ENCODE peak calls at places on chromosome 1, in nine cellular contexts. Z, D, V, N, T, F, J, X and E are unnamed samples.

GRCh38 chr1:90709535-90709934 is 7.6 kb downstream of the BARHL2 start:
- DNase-seq in Z (no peak), D (no peak), V (no peak), N (no peak), T (no peak), F (no peak), J (no peak), X (no peak), E (no peak)

GRCh38 chr1:9084883-9085282 is 15.4 kb upstream of the SLC2A5 start:
- DNase-seq in Z (no peak), D (no peak), V (peak), N (no peak), T (no peak), F (no peak), J (no peak), X (no peak), E (no peak)

GRCh38 chr1:169576934-169577331 is 9.3 kb downstream of the F5 start:
- DNase-seq in Z (no peak), D (no peak), V (no peak), N (no peak), T (no peak), F (no peak), J (no peak), X (no peak), E (no peak)

GRCh38 chr1:10779201-10779600 is 17.2 kb downstream of the CASZ1 start:
- DNase-seq in Z (peak), D (no peak), V (no peak), N (no peak), T (no peak), F (no peak), J (no peak), X (no peak), E (peak)

GRCh38 chr1:109935451-109935900 is 24.8 kb downstream of the CSF1 start:
- DNase-seq in Z (no peak), D (no peak), V (no peak), N (no peak), T (no peak), F (no peak), J (no peak), X (no peak), E (no peak)

GRCh38 chr1:212237651-212238050 is 47.6 kb upstream of the PPP2R5A start:
- DNase-seq in Z (peak), D (no peak), V (no peak), N (no peak), T (no peak), F (no peak), J (no peak), X (no peak), E (peak)

GRCh38 chr1:156815307-156815826 is 1.3 kb downstream of the SH2D2A start:
- DNase-seq in Z (peak), D (peak), V (peak), N (no peak), T (no peak), F (no peak), J (peak), X (peak), E (no peak)

GRCh38 chr1:56196839-56197238 is 382.5 kb downstream of the PLPP3 start:
- DNase-seq in Z (no peak), D (no peak), V (no peak), N (no peak), T (no peak), F (no peak), J (no peak), X (no peak), E (no peak)

GRCh38 chr1:152515454-152515823 is 1.2 kb downstream of the CRCT1 start:
- DNase-seq in Z (no peak), D (no peak), V (peak), N (no peak), T (no peak), F (no peak), J (no peak), X (no peak), E (no peak)

GRCh38 chr1:18101508-18101907 is 6.1 kb upstream of the IGSF21 start:
- DNase-seq in Z (no peak), D (no peak), V (no peak), N (no peak), T (no peak), F (no peak), J (no peak), X (no peak), E (no peak)

GRCh38 chr1:184595609-184596008 is 159.0 kb downstream of the EDEM3 start:
- DNase-seq in Z (no peak), D (no peak), V (peak), N (no peak), T (no peak), F (no peak), J (no peak), X (peak), E (peak)